ENCODE peak calls at places on chromosomes 7 and 10, in seven cellular contexts. One of them, this sample, is unnamed. For H3K27me3, the result is how much of the 10 kb centered on the place peaks cover.

GRCh38 chr7:83457022-83457892 is 191.7 kb downstream of the SEMA3E start:
- DNase-seq in GM23338: peak
- DNase-seq in tibial artery: no peak
- DNase-seq in CD4-positive, alpha-beta memory T cell: no peak
- DNase-seq in mammary epithelial cell: no peak
- DNase-seq in transverse colon: no peak
- DNase-seq in lower lobe of right lung: no peak
- DNase-seq in this sample: no peak

GRCh38 chr7:135486258-135486657 is 23.6 kb downstream of the CNOT4 start:
- DNase-seq in CD4-positive, alpha-beta memory T cell: no peak
- DNase-seq in tibial artery: no peak
- DNase-seq in lower lobe of right lung: no peak
- DNase-seq in GM23338: no peak
- DNase-seq in transverse colon: no peak
- DNase-seq in mammary epithelial cell: no peak
- DNase-seq in this sample: no peak

GRCh38 chr7:44281811-44282600 is 43.4 kb downstream of the CAMK2B start:
- DNase-seq in CD4-positive, alpha-beta memory T cell: no peak
- DNase-seq in GM23338: no peak
- DNase-seq in transverse colon: peak
- DNase-seq in tibial artery: peak
- DNase-seq in mammary epithelial cell: no peak
- DNase-seq in lower lobe of right lung: peak
- DNase-seq in this sample: peak

GRCh38 chr7:143331179-143331825 is 15.4 kb downstream of the CLCN1 start:
- DNase-seq in CD4-positive, alpha-beta memory T cell: no peak
- DNase-seq in transverse colon: no peak
- DNase-seq in lower lobe of right lung: no peak
- DNase-seq in tibial artery: no peak
- DNase-seq in mammary epithelial cell: peak
- DNase-seq in GM23338: no peak
- DNase-seq in this sample: no peak

GRCh38 chr7:44756904-44757303 is 8.3 kb downstream of the ZMIZ2 start:
- DNase-seq in tibial artery: no peak
- DNase-seq in transverse colon: no peak
- DNase-seq in CD4-positive, alpha-beta memory T cell: no peak
- DNase-seq in lower lobe of right lung: no peak
- DNase-seq in mammary epithelial cell: no peak
- DNase-seq in GM23338: no peak
- DNase-seq in this sample: no peak

GRCh38 chr10:132395704-132396494 is 1.1 kb upstream of the PWWP2B start:
- DNase-seq in GM23338: peak
- DNase-seq in lower lobe of right lung: peak
- DNase-seq in transverse colon: peak
- DNase-seq in mammary epithelial cell: no peak
- DNase-seq in tibial artery: peak
- DNase-seq in CD4-positive, alpha-beta memory T cell: no peak
- DNase-seq in this sample: no peak

GRCh38 chr7:93921607-93922446 is at the start of gene GNG11:
- DNase-seq in lower lobe of right lung: peak
- DNase-seq in mammary epithelial cell: peak
- DNase-seq in transverse colon: peak
- DNase-seq in tibial artery: peak
- DNase-seq in CD4-positive, alpha-beta memory T cell: peak
- DNase-seq in GM23338: peak
- DNase-seq in this sample: peak

GRCh38 chr10:70295321-70295720 is 11.5 kb upstream of the NPFFR1 start:
- DNase-seq in GM23338: no peak
- DNase-seq in CD4-positive, alpha-beta memory T cell: no peak
- DNase-seq in mammary epithelial cell: no peak
- DNase-seq in tibial artery: no peak
- DNase-seq in transverse colon: no peak
- DNase-seq in lower lobe of right lung: no peak
- DNase-seq in this sample: no peak

GRCh38 chr7:157459966-157460365 is 123.2 kb downstream of the DNAJB6 start:
- DNase-seq in CD4-positive, alpha-beta memory T cell: no peak
- DNase-seq in tibial artery: no peak
- DNase-seq in GM23338: no peak
- DNase-seq in transverse colon: no peak
- DNase-seq in lower lobe of right lung: no peak
- DNase-seq in mammary epithelial cell: no peak
- DNase-seq in this sample: no peak

GRCh38 chr10:88154596-88155250 is 291.3 kb downstream of the PTEN start:
- DNase-seq in lower lobe of right lung: no peak
- DNase-seq in mammary epithelial cell: no peak
- DNase-seq in GM23338: no peak
- DNase-seq in tibial artery: no peak
- DNase-seq in CD4-positive, alpha-beta memory T cell: no peak
- DNase-seq in transverse colon: no peak
- DNase-seq in this sample: no peak

GRCh38 chr10:3380392-3381050 is 207.9 kb upstream of the PITRM1 start:
- DNase-seq in mammary epithelial cell: no peak
- DNase-seq in GM23338: no peak
- DNase-seq in transverse colon: no peak
- DNase-seq in lower lobe of right lung: no peak
- DNase-seq in CD4-positive, alpha-beta memory T cell: no peak
- DNase-seq in tibial artery: no peak
- DNase-seq in this sample: no peak

GRCh38 chr10:22606164-22606614 is 108.2 kb downstream of the PIP4K2A start:
- DNase-seq in mammary epithelial cell: no peak
- DNase-seq in lower lobe of right lung: peak
- DNase-seq in CD4-positive, alpha-beta memory T cell: peak
- DNase-seq in transverse colon: peak
- DNase-seq in tibial artery: peak
- DNase-seq in GM23338: no peak
- DNase-seq in this sample: no peak

DNA sequence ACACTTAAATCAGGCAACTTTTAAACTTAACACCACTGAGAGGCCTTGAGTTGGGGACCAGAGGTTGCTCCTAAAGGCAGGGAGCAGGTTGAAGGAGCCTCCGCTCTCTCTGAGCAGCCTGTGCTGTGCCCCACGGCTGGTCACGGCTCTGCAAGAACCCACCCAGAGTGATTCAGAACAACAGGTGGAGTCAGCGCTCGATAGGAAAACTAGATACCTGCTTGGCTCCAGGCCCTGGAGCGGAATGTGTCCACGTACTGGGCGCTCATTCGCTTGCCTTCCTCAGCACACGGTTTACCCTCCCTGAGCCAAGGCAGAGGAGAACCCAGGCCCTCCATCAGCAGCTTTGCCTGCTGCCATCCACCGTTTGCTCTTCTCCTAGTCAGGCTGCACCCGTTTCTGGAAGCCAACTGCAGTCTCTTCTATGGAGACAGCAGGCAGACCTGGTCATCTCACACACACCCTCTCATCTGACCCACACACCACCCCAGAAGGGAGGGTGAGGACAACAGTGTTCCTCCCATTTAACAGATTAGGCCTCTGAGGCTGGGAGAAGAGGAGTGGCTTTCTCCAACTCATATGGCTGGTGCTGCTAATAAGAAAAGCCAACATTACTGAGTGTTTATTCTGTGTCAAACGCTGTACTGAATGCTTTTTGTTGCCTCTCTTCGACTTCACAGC is 37.6 kb upstream of the PDCD4 start:
- DNase-seq in mammary epithelial cell: no peak
- DNase-seq in tibial artery: no peak
- DNase-seq in transverse colon: no peak
- DNase-seq in lower lobe of right lung: no peak
- DNase-seq in CD4-positive, alpha-beta memory T cell: no peak
- DNase-seq in GM23338: no peak
- DNase-seq in this sample: no peak
- H3K27ac ChIP-seq in mammary epithelial cell: no peak
- H3K27ac ChIP-seq in tibial artery: no peak
- H3K27ac ChIP-seq in transverse colon: peak
- H3K27ac ChIP-seq in lower lobe of right lung: peak
- H3K27ac ChIP-seq in CD4-positive, alpha-beta memory T cell: no peak
- H3K27ac ChIP-seq in GM23338: no peak
- H3K27ac ChIP-seq in this sample: no peak

DNA sequence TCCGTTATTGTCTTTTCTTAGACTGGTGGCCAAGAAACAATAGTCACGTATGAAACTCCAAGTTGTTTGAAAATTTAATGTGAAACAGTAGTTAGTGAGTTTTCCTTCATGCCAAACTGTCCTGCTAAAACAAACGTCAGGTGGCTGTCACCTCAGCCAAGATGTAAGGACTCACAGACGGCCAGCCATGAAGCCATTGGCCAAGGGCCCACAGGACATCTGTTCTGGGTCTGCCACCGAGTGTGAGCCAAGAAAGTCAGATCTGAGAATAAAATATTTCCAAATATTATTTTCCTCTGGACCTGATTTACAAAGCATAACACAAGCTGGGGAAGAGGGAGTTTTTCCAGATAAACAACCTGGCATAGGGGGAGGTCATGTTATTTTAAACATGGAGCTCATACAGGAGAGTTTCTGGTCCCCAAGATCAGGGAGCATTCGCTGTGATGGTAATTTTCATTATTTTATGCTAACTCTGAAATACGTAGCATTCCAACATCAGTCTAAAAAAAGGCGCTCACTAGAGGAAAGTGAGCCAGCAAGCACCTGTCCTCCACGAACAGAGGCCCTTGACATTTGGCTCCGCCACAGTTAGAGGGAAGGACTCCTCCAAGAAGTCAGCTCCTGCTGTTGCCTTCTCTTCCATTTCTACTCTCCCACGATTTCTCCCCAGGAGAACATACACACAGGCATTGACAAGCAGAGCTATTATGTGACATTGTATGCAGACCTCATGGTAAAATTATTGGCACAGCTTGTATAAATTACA is 38.9 kb upstream of the LANCL2 start:
- DNase-seq in tibial artery: no peak
- DNase-seq in mammary epithelial cell: no peak
- DNase-seq in lower lobe of right lung: no peak
- DNase-seq in transverse colon: no peak
- DNase-seq in GM23338: no peak
- DNase-seq in CD4-positive, alpha-beta memory T cell: no peak
- DNase-seq in this sample: no peak
- H3K27me3 ChIP-seq in tibial artery: under half
- H3K27me3 ChIP-seq in mammary epithelial cell: under half
- H3K27me3 ChIP-seq in lower lobe of right lung: under half
- H3K27me3 ChIP-seq in transverse colon: under half
- H3K27me3 ChIP-seq in GM23338: under half
- H3K27me3 ChIP-seq in CD4-positive, alpha-beta memory T cell: under half
- H3K27me3 ChIP-seq in this sample: under half

GRCh38 chr10:98029149-98030092 is 1.0 kb downstream of the CRTAC1 start:
- DNase-seq in transverse colon: no peak
- DNase-seq in lower lobe of right lung: no peak
- DNase-seq in GM23338: peak
- DNase-seq in mammary epithelial cell: no peak
- DNase-seq in CD4-positive, alpha-beta memory T cell: no peak
- DNase-seq in tibial artery: no peak
- DNase-seq in this sample: peak

GRCh38 chr10:98030991-98031431 is 590 bp upstream of the CRTAC1 start:
- DNase-seq in GM23338: peak
- DNase-seq in mammary epithelial cell: no peak
- DNase-seq in tibial artery: no peak
- DNase-seq in CD4-positive, alpha-beta memory T cell: no peak
- DNase-seq in lower lobe of right lung: no peak
- DNase-seq in transverse colon: no peak
- DNase-seq in this sample: peak

GRCh38 chr10:98031440-98031839 is 1.0 kb upstream of the CRTAC1 start:
- DNase-seq in GM23338: no peak
- DNase-seq in transverse colon: no peak
- DNase-seq in CD4-positive, alpha-beta memory T cell: no peak
- DNase-seq in tibial artery: no peak
- DNase-seq in lower lobe of right lung: no peak
- DNase-seq in mammary epithelial cell: no peak
- DNase-seq in this sample: no peak

GRCh38 chr10:98028168-98028770 is 2.2 kb downstream of the CRTAC1 start:
- DNase-seq in GM23338: peak
- DNase-seq in mammary epithelial cell: no peak
- DNase-seq in CD4-positive, alpha-beta memory T cell: peak
- DNase-seq in transverse colon: peak
- DNase-seq in lower lobe of right lung: peak
- DNase-seq in tibial artery: no peak
- DNase-seq in this sample: peak

DNA sequence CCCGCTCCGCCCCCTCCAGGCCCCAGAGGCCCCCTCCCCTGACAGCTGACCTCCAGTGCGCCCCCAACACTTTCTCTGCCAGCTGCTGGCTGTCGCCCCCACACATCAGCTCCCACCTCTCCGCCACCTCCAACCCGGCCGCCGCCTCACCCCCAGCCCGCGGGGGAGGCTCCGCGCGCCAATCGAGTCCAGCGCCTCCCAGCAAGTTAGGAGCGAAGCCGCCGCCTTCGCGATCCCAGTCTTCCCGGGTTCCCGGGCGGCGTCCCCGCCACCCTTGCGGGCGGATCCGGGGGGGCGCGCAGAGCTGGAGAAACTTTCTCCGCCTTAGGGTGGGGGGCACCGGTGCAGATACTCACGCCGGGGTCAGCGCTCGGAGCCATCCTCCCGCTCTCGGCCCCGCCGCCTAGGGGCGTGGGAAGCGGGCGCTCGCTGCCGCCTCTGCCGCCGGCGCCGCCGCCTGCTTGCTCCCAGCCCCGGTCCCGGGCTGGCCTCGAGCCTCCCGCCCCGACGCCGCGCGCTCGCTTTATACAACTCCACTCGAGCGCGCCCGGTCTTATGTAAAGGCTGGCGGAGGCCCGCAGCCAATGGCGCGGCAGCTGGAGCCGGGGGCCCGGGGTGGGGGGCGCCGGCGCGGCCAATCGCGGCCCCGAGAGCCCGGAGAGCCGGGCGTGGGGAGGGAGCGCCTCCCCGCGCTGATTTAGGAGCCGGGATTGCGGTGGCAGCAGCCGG is at the start of gene CRTAC1:
- DNase-seq in CD4-positive, alpha-beta memory T cell: no peak
- DNase-seq in transverse colon: peak
- DNase-seq in GM23338: peak
- DNase-seq in mammary epithelial cell: no peak
- DNase-seq in lower lobe of right lung: peak
- DNase-seq in tibial artery: peak
- DNase-seq in this sample: peak
- H3K4me3 ChIP-seq in CD4-positive, alpha-beta memory T cell: no peak
- H3K4me3 ChIP-seq in transverse colon: peak
- H3K4me3 ChIP-seq in GM23338: peak
- H3K4me3 ChIP-seq in mammary epithelial cell: peak
- H3K4me3 ChIP-seq in lower lobe of right lung: peak
- H3K4me3 ChIP-seq in tibial artery: peak
- H3K4me3 ChIP-seq in this sample: peak

GRCh38 chr7:100604078-100604975 is 2.2 kb downstream of the PCOLCE start:
- DNase-seq in mammary epithelial cell: peak
- DNase-seq in GM23338: peak
- DNase-seq in transverse colon: peak
- DNase-seq in lower lobe of right lung: peak
- DNase-seq in CD4-positive, alpha-beta memory T cell: peak
- DNase-seq in tibial artery: peak
- DNase-seq in this sample: no peak

GRCh38 chr7:100603697-100604077 is 1.5 kb downstream of the PCOLCE start:
- DNase-seq in mammary epithelial cell: no peak
- DNase-seq in lower lobe of right lung: no peak
- DNase-seq in GM23338: peak
- DNase-seq in CD4-positive, alpha-beta memory T cell: no peak
- DNase-seq in transverse colon: no peak
- DNase-seq in tibial artery: no peak
- DNase-seq in this sample: no peak

GRCh38 chr7:100606313-100606712 is 4.2 kb downstream of the PCOLCE start:
- DNase-seq in CD4-positive, alpha-beta memory T cell: no peak
- DNase-seq in mammary epithelial cell: no peak
- DNase-seq in tibial artery: no peak
- DNase-seq in GM23338: no peak
- DNase-seq in transverse colon: no peak
- DNase-seq in lower lobe of right lung: no peak
- DNase-seq in this sample: no peak

GRCh38 chr7:100607111-100607510 is 4.9 kb downstream of the PCOLCE start:
- DNase-seq in GM23338: no peak
- DNase-seq in mammary epithelial cell: no peak
- DNase-seq in lower lobe of right lung: no peak
- DNase-seq in CD4-positive, alpha-beta memory T cell: no peak
- DNase-seq in transverse colon: no peak
- DNase-seq in tibial artery: no peak
- DNase-seq in this sample: no peak

GRCh38 chr7:100604976-100605911 is 3.1 kb downstream of the PCOLCE start:
- DNase-seq in lower lobe of right lung: peak
- DNase-seq in GM23338: peak
- DNase-seq in transverse colon: peak
- DNase-seq in mammary epithelial cell: no peak
- DNase-seq in CD4-positive, alpha-beta memory T cell: peak
- DNase-seq in tibial artery: no peak
- DNase-seq in this sample: no peak
- H3K27ac ChIP-seq in lower lobe of right lung: peak
- H3K27ac ChIP-seq in GM23338: no peak
- H3K27ac ChIP-seq in transverse colon: peak
- H3K27ac ChIP-seq in mammary epithelial cell: no peak
- H3K27ac ChIP-seq in CD4-positive, alpha-beta memory T cell: peak
- H3K27ac ChIP-seq in tibial artery: peak
- H3K27ac ChIP-seq in this sample: no peak